ENCODE peak calls at places on chromosomes 5 and 9, in nine cellular contexts. G is RWPE1; C is lower leg skin; N is kidney epithelial cell; R is CD8-positive, alpha-beta T cell; Z is foreskin fibroblast; I is CD4-positive, alpha-beta T cell; W is mesothelial cell of epicardium; X is stomach. O is an unnamed sample.

GRCh38 chr5:116675628-116675910 is 100.9 kb upstream of the SEMA6A start:
- DNase-seq in G (no peak), C (no peak), N (no peak), R (no peak), Z (no peak), I (no peak), W (no peak), X (no peak), O (no peak)

GRCh38 chr9:3908731-3909130 is 382.9 kb upstream of the RFX3 start:
- DNase-seq in G (no peak), C (no peak), N (no peak), R (no peak), Z (no peak), I (no peak), W (no peak), X (no peak), O (no peak)

GRCh38 chr9:79263666-79264460 is 307.9 kb upstream of the TLE4 start:
- DNase-seq in G (no peak), C (no peak), N (no peak), R (no peak), Z (peak; percentile 12), I (no peak), W (no peak), X (no peak), O (no peak)

GRCh38 chr5:73603998-73604397 is 22.0 kb upstream of the ARHGEF28 start:
- DNase-seq in G (no peak), C (no peak), N (no peak), R (no peak), Z (no peak), I (no peak), W (no peak), X (no peak), O (no peak)

GRCh38 chr5:79157289-79157688 is 45.7 kb downstream of the BHMT start:
- DNase-seq in G (peak; percentile 35), C (no peak), N (no peak), R (no peak), Z (no peak), I (no peak), W (no peak), X (no peak), O (no peak)

GRCh38 chr9:114497220-114497619 is 8.1 kb downstream of the WHRN start:
- DNase-seq in G (no peak), C (no peak), N (no peak), R (no peak), Z (no peak), I (no peak), W (no peak), X (no peak), O (no peak)

GRCh38 chr5:135387629-135387960 is 11.4 kb downstream of the MACROH2A1 start:
- DNase-seq in G (no peak), C (no peak), N (no peak), R (no peak), Z (no peak), I (no peak), W (no peak), X (no peak), O (no peak)

GRCh38 chr9:90830977-90831376 is 29.4 kb downstream of the SYK start:
- DNase-seq in G (no peak), C (no peak), N (no peak), R (no peak), Z (no peak), I (no peak), W (no peak), X (no peak), O (no peak)

GRCh38 chr5:143025376-143025775 is 255.2 kb downstream of the ARHGAP26 start:
- DNase-seq in G (no peak), C (no peak), N (no peak), R (no peak), Z (peak; percentile 19), I (no peak), W (no peak), X (no peak), O (no peak)

GRCh38 chr5:134003957-134004625 is 684 bp downstream of the VDAC1 start:
- DNase-seq in G (peak; percentile 54), C (peak; percentile 44), N (no peak), R (no peak), Z (peak; percentile 59), I (no peak), W (no peak), X (peak; percentile 61), O (peak; percentile 87)

GRCh38 chr9:91777437-91777836 is 172.6 kb downstream of the ROR2 start:
- DNase-seq in G (no peak), C (no peak), N (no peak), R (no peak), Z (peak; percentile 47), I (no peak), W (no peak), X (no peak), O (no peak)

GRCh38 chr9:27711241-27711640 is 138.0 kb upstream of the C9orf72 start:
- DNase-seq in G (no peak), C (no peak), N (no peak), R (no peak), Z (no peak), I (no peak), W (no peak), X (no peak), O (no peak)

GRCh38 chr5:138901716-138902115 is 26.6 kb upstream of the LRRTM2 start:
- DNase-seq in G (no peak), C (no peak), N (no peak), R (no peak), Z (no peak), I (no peak), W (no peak), X (no peak), O (no peak)

GRCh38 chr5:140925806-140926205 is 293 bp upstream of the PCDHAC1 start:
- DNase-seq in G (no peak), C (no peak), N (no peak), R (no peak), Z (no peak), I (no peak), W (no peak), X (no peak), O (no peak)

GRCh38 chr5:141714542-141715303 is 32.7 kb upstream of the ARAP3 start:
- DNase-seq in G (peak; percentile 54), C (no peak), N (no peak), R (no peak), Z (no peak), I (no peak), W (no peak), X (no peak), O (no peak)

GRCh38 chr5:57175586-57175985 is 1.7 kb downstream of the GPBP1 start:
- DNase-seq in G (peak; percentile 37), C (no peak), N (no peak), R (peak; percentile 43), Z (no peak), I (no peak), W (no peak), X (no peak), O (no peak)

GRCh38 chr9:132168347-132168746 is 6.5 kb downstream of the NTNG2 start:
- DNase-seq in G (no peak), C (no peak), N (no peak), R (no peak), Z (no peak), I (no peak), W (no peak), X (no peak), O (no peak)

GRCh38 chr9:130791279-130791894 is 43.7 kb upstream of the ABL1 start:
- DNase-seq in G (no peak), C (no peak), N (no peak), R (no peak), Z (no peak), I (no peak), W (no peak), X (no peak), O (no peak)

DNA sequence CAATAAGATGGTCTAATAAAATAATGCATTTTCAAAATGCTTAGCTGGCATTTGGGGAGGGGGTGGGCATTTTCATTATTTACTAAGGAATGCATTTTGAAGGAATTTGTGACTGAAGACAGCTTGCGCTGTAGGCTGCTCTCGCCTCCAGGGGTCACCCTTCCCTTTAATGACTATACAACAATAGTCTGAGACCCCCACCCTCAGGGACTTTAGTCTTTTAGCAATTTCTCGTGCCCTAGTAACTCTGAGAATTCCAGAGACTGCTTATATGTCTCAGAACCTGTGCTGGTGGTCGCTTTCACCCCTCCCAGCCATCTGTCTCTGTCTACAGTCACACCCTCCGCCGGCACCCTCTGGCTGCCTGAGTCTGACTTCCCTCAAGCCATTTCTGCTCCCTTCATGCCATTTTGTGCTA is 671.5 kb downstream of the NR2F1-AS1 start:
- DNase-seq in G (no peak), C (no peak), N (no peak), R (no peak), Z (no peak), I (no peak), W (no peak), X (no peak), O (no peak)
- TF ChIP-seq CTCF in G (no peak), C (no peak), N (peak; percentile 75), R (no peak), Z (peak; percentile 42), I (no peak), W (peak; percentile 66), X (no peak), O (peak; percentile 82)

DNA sequence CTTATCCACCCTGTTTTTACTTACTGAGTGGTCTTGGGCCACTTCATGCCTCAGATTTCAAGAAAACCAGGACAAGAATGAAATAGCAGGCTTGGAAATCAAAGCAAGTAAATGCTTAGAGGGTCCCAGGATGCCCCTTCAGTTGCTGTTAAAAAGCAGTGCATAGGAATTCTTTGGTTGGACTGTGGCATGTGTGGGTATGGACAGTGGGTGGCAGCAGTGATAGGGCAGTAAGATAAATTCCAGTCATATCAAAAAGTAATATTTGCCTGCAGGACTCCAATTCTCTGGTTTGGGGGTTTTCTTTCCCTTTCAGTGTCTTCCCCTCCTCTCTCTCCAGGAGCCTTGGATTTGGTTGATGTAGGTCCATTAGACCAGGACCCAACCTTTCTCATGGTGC is 306.7 kb upstream of the CLINT1 start:
- DNase-seq in G (no peak), C (no peak), N (no peak), R (no peak), Z (no peak), I (no peak), W (no peak), X (no peak), O (no peak)
- TF ChIP-seq CTCF in G (no peak), C (no peak), N (no peak), R (no peak), Z (no peak), I (no peak), W (no peak), X (no peak), O (peak; percentile 62)

GRCh38 chr5:6501701-6502100 is 53.0 kb downstream of the UBE2QL1 start:
- DNase-seq in G (no peak), C (no peak), N (no peak), R (no peak), Z (no peak), I (no peak), W (no peak), X (no peak), O (no peak)
- TF ChIP-seq CTCF in G (no peak), C (no peak), N (no peak), R (no peak), Z (no peak), I (no peak), W (no peak), X (no peak), O (no peak)

DNA sequence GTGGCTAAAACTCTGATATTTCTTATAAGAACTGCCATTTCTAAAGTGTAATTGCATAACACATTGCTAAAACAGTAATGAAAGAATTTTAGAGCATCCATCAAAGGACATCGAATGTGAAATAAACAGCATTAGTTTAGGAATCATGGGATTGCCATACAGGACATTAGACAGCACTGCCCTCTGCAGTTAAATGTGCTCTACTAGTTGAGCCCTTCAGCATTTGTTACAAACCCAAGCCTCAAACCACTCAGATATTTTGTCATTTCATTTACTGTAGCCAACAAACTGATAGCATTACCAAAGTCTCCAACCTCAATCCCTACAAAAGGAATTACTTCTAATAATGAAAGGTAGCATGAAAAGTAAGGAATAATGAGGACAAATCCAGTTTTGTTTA is 116.8 kb upstream of the COX7C start:
- DNase-seq in G (no peak), C (no peak), N (no peak), R (no peak), Z (no peak), I (no peak), W (no peak), X (no peak), O (no peak)
- TF ChIP-seq CTCF in G (peak; percentile 11), C (no peak), N (no peak), R (no peak), Z (no peak), I (no peak), W (no peak), X (no peak), O (peak; percentile 57)